ENCODE peak calls at places on chromosome 19, in ten cellular contexts. C is DMS53; T is SK-N-SH; U is left lung; V is Peyer's patch; Z is ACHN; Q is activated naive CD8-positive, alpha-beta T cell treated with anti-CD3 and anti-CD28 coated beads, Interleukin-2, amount 10 ng/mL, durations not matched to agents 7 days and 5 days; I is HT1080; S is breast epithelium; K is AG08395. G is an unnamed sample.

GRCh38 chr19:47226426-47227346 is 4.3 kb downstream of the BBC3 start:
- DNase-seq in K (peak), C (peak), I (peak), Z (peak), T (peak), Q (peak), S (peak), U (peak), V (peak), G (peak)

GRCh38 chr19:17527326-17527725 is 15.9 kb downstream of the PGLS start:
- DNase-seq in K (no peak), Z (no peak), I (no peak), U (no peak), S (no peak), T (no peak), Q (no peak), V (no peak), C (no peak), G (no peak)

GRCh38 chr19:3073159-3073563 is 10.9 kb upstream of the TLE5 start:
- DNase-seq in Z (no peak), T (peak), K (peak), C (peak), I (peak), S (no peak), Q (no peak), U (no peak), V (no peak), G (no peak)

GRCh38 chr19:55370305-55370988 is at the start of gene IL11:
- DNase-seq in I (peak), U (no peak), V (no peak), K (peak), S (no peak), T (no peak), Q (no peak), C (peak), Z (peak), G (no peak)

GRCh38 chr19:23263870-23264590 is 13.8 kb upstream of the ZNF724 start:
- DNase-seq in U (no peak), K (no peak), V (no peak), C (no peak), I (no peak), Q (no peak), Z (no peak), S (no peak), T (no peak), G (no peak)

GRCh38 chr19:5293607-5294089 is 47.0 kb downstream of the PTPRS start:
- DNase-seq in T (peak), K (peak), Z (no peak), I (no peak), C (no peak), U (no peak), V (no peak), S (peak), Q (no peak), G (no peak)

GRCh38 chr19:33812388-33813330 is 16.0 kb downstream of the KCTD15 start:
- DNase-seq in C (no peak), S (no peak), U (no peak), Z (no peak), V (no peak), T (peak), K (no peak), Q (no peak), I (no peak), G (no peak)

GRCh38 chr19:47779524-47780214 is 1.2 kb downstream of the SELENOW start:
- DNase-seq in V (no peak), S (peak), I (no peak), Q (no peak), U (no peak), T (no peak), Z (no peak), C (no peak), K (peak), G (no peak)

GRCh38 chr19:30046522-30046921 is 104.5 kb downstream of the URI1 start:
- DNase-seq in V (no peak), K (no peak), T (peak), C (peak), I (no peak), Q (no peak), S (no peak), Z (peak), U (no peak), G (no peak)

GRCh38 chr19:16442386-16443276 is 29.1 kb downstream of the EPS15L1 start:
- DNase-seq in V (no peak), U (peak), S (no peak), Q (no peak), Z (no peak), T (no peak), C (peak), K (no peak), I (no peak), G (no peak)

GRCh38 chr19:18416778-18417249 is 2.4 kb upstream of the SSBP4 start:
- DNase-seq in Q (no peak), T (peak), V (no peak), I (peak), U (peak), S (peak), C (peak), Z (peak), K (peak), G (peak)

GRCh38 chr19:1424182-1424955 is 13.8 kb upstream of the RPS15 start:
- DNase-seq in Q (no peak), U (no peak), C (peak), V (no peak), I (no peak), K (no peak), S (no peak), T (no peak), Z (no peak), G (no peak)

GRCh38 chr19:39297931-39298634 is 1.9 kb downstream of the IFNL1 start:
- DNase-seq in I (no peak), K (no peak), Q (peak), S (no peak), T (no peak), U (peak), C (no peak), Z (no peak), V (peak), G (peak)

GRCh38 chr19:13784731-13785452 is 10.4 kb upstream of the ZSWIM4 start:
- DNase-seq in T (peak), K (peak), C (peak), Z (peak), V (peak), S (peak), Q (peak), U (peak), I (peak), G (peak)

GRCh38 chr19:45235485-45235884 is 9.7 kb downstream of the EXOC3L2 start:
- DNase-seq in U (no peak), I (no peak), S (no peak), C (no peak), K (no peak), V (no peak), T (peak), Z (no peak), Q (no peak), G (no peak)

GRCh38 chr19:13765395-13766094 is 1.2 kb downstream of the MRI1 start:
- DNase-seq in Z (no peak), U (no peak), Q (no peak), S (no peak), V (no peak), I (no peak), K (no peak), C (no peak), T (peak), G (no peak)

GRCh38 chr19:1360126-1360817 is 23.4 kb upstream of the NDUFS7 start:
- DNase-seq in U (no peak), T (no peak), V (no peak), S (no peak), Q (no peak), Z (no peak), K (no peak), C (no peak), I (no peak), G (no peak)

GRCh38 chr19:46726551-46726950 is 9.6 kb upstream of the PRKD2 start:
- DNase-seq in U (peak), V (no peak), Z (no peak), K (no peak), C (no peak), T (no peak), S (no peak), Q (no peak), I (no peak), G (no peak)

GRCh38 chr19:18529782-18530181 is 7.9 kb upstream of the ELL start:
- DNase-seq in T (no peak), K (no peak), S (no peak), C (no peak), Z (no peak), U (no peak), I (no peak), V (no peak), Q (no peak), G (no peak)

GRCh38 chr19:49442793-49443365 is 1.6 kb upstream of the SLC17A7 start:
- DNase-seq in Q (peak), C (peak), U (peak), V (peak), T (peak), Z (peak), S (peak), I (peak), K (peak), G (no peak)

GRCh38 chr19:12913871-12914690 is 5.0 kb downstream of the SYCE2 start:
- DNase-seq in K (peak), C (peak), I (peak), Q (peak), Z (no peak), S (peak), U (no peak), T (no peak), V (peak), G (peak)

GRCh38 chr19:38455031-38455430 is 21.5 kb downstream of the RYR1 start:
- DNase-seq in C (peak), Z (peak), V (no peak), K (no peak), I (no peak), U (no peak), T (no peak), S (no peak), Q (no peak), G (no peak)

GRCh38 chr19:57334191-57334590 is 13.9 kb downstream of the ZNF543 start:
- DNase-seq in Z (no peak), C (no peak), T (no peak), S (peak), V (no peak), U (no peak), Q (no peak), I (no peak), K (no peak), G (no peak)

GRCh38 chr19:958967-959685 is 25.0 kb upstream of the WDR18 start:
- DNase-seq in Z (no peak), Q (no peak), S (no peak), K (no peak), V (no peak), C (peak), T (no peak), U (no peak), I (peak), G (no peak)

GRCh38 chr19:8311461-8312260 is 3.5 kb upstream of the CD320 start:
- DNase-seq in Q (no peak), I (no peak), C (no peak), S (no peak), Z (no peak), T (no peak), V (no peak), U (peak), K (no peak), G (no peak)

GRCh38 chr19:2394054-2394668 is 33.2 kb downstream of the TIMM13 start:
- DNase-seq in V (peak), S (no peak), I (no peak), C (no peak), U (no peak), Z (no peak), T (no peak), Q (no peak), K (no peak), G (no peak)

GRCh38 chr19:13208131-13208963 is 58.1 kb downstream of the IER2 start:
- DNase-seq in U (peak), K (peak), C (no peak), Q (peak), S (peak), Z (no peak), V (peak), I (peak), T (no peak), G (peak)